ENCODE peak calls at places on chromosome 19, in five cellular contexts. A is EL; Z is stimulated activated CD4-positive, alpha-beta T cell treated with anti-CD3 and anti-CD28 coated beads, Interleukin-4, amount 100 ng/mL, for 48 hours; H is activated naive CD8-positive, alpha-beta T cell treated with anti-CD3 and anti-CD28 coated beads, Interleukin-2, amount 50 U/mL, for 24 hours; D is CD8-positive, alpha-beta T cell. X is an unnamed sample.

GRCh38 chr19:2176336-2176994 is 12.7 kb downstream of the DOT1L start:
- DNase-seq in A (no peak), Z (no peak), D (no peak), H (no peak), X (no peak)

GRCh38 chr19:56142897-56143434 is 1.9 kb downstream of the ZNF444 start:
- DNase-seq in A (no peak), D (no peak), H (no peak), Z (no peak), X (no peak)

GRCh38 chr19:38047048-38047435 is 140.0 kb downstream of the SIPA1L3 start:
- DNase-seq in A (no peak), H (peak), Z (no peak), D (no peak), X (peak)

GRCh38 chr19:3234800-3235199 is 10.3 kb downstream of the CELF5 start:
- DNase-seq in A (no peak), Z (peak), D (no peak), H (peak), X (no peak)

GRCh38 chr19:45346449-45346848 is 5.9 kb downstream of the KLC3 start:
- DNase-seq in A (no peak), D (no peak), Z (no peak), H (no peak), X (no peak)

GRCh38 chr19:50377051-50377441 is 789 bp downstream of the NR1H2 start:
- DNase-seq in Z (no peak), D (peak), H (peak), A (no peak), X (peak)

GRCh38 chr19:42272535-42272897 is 3.5 kb downstream of the CIC start:
- DNase-seq in D (no peak), H (no peak), A (no peak), Z (no peak), X (no peak)

GRCh38 chr19:50708179-50708879 is 11.3 kb downstream of the SHANK1 start:
- DNase-seq in D (no peak), A (no peak), H (no peak), Z (no peak), X (no peak)

GRCh38 chr19:47106819-47107200 is 6.8 kb downstream of the ZC3H4 start:
- DNase-seq in A (no peak), Z (no peak), D (no peak), H (no peak), X (no peak)

GRCh38 chr19:54523403-54523802 is 20.8 kb downstream of the LAIR2 start:
- DNase-seq in H (peak), Z (peak), D (no peak), A (peak), X (no peak)

GRCh38 chr19:30325657-30326056 is 46.5 kb upstream of the ZNF536 start:
- DNase-seq in D (no peak), H (no peak), A (no peak), Z (no peak), X (no peak)

GRCh38 chr19:48379058-48379457 is 12.3 kb downstream of the KDELR1 start:
- DNase-seq in D (no peak), Z (no peak), H (no peak), A (no peak), X (no peak)

GRCh38 chr19:10431254-10431942 is 11.1 kb downstream of the PDE4A start:
- DNase-seq in D (peak), Z (no peak), H (peak), A (no peak), X (peak)

GRCh38 chr19:37790244-37790925 is 11.0 kb upstream of the ZNF573 start:
- DNase-seq in D (no peak), Z (no peak), A (no peak), H (no peak), X (no peak)

GRCh38 chr19:8158411-8159074 is 9.2 kb upstream of the FBN3 start:
- DNase-seq in H (peak), D (peak), A (peak), Z (no peak), X (peak)

GRCh38 chr19:21440321-21440720 is 43.4 kb downstream of the ZNF493 start:
- DNase-seq in D (no peak), A (no peak), Z (no peak), H (no peak), X (no peak)

GRCh38 chr19:17873661-17874422 is 2.1 kb downstream of the SLC5A5 start:
- DNase-seq in H (peak), Z (peak), A (no peak), D (peak), X (peak)

GRCh38 chr19:40210919-40211318 is 7.3 kb downstream of the TTC9B start:
- DNase-seq in Z (no peak), A (no peak), D (no peak), H (no peak), X (no peak)

GRCh38 chr19:17418710-17419109 is 1.1 kb upstream of the MVB12A start:
- DNase-seq in H (no peak), A (no peak), Z (no peak), D (no peak), X (no peak)

GRCh38 chr19:52535831-52536800 is 8.6 kb downstream of the ZNF808 start:
- DNase-seq in H (peak), D (peak), Z (peak), A (peak), X (peak)

GRCh38 chr19:32677657-32678056 is 2.0 kb downstream of the RGS9BP start:
- DNase-seq in A (no peak), Z (no peak), D (no peak), H (no peak), X (peak)

GRCh38 chr19:11164879-11165406 is 9.4 kb upstream of the SPC24 start:
- DNase-seq in A (no peak), Z (no peak), H (no peak), D (no peak), X (no peak)

GRCh38 chr19:55027472-55028337 is 10.4 kb downstream of the GP6 start:
- DNase-seq in A (no peak), Z (no peak), D (no peak), H (no peak), X (no peak)

GRCh38 chr19:10621966-10622365 is 3.4 kb upstream of the SLC44A2 start:
- DNase-seq in A (no peak), H (no peak), D (no peak), Z (no peak), X (no peak)

GRCh38 chr19:49930483-49931011 is 1.2 kb upstream of the NUP62 start:
- DNase-seq in A (peak), H (no peak), D (no peak), Z (no peak), X (no peak)

GRCh38 chr19:47256688-47257410 is 524 bp downstream of the CCDC9 start:
- DNase-seq in A (peak), H (peak), D (peak), Z (peak), X (peak)

GRCh38 chr19:35561436-35561835 is 2.0 kb downstream of the ATP4A start:
- DNase-seq in Z (no peak), A (no peak), D (no peak), H (no peak), X (peak)

GRCh38 chr19:18700501-18701249 is 17.2 kb downstream of the CRTC1 start:
- DNase-seq in H (peak), D (peak), A (peak), Z (peak), X (peak)

GRCh38 chr19:10295305-10295846 is 5.6 kb downstream of the ICAM5 start:
- DNase-seq in Z (no peak), A (no peak), H (peak), D (peak), X (peak)

GRCh38 chr19:2782936-2783780 is at the start of gene SGTA:
- DNase-seq in D (peak), A (peak), Z (peak), H (peak), X (peak)

GRCh38 chr19:49067554-49067953 is 2.9 kb upstream of the NTF4 start:
- DNase-seq in A (no peak), D (no peak), H (no peak), Z (no peak), X (no peak)

GRCh38 chr19:18135712-18136584 is 17.0 kb upstream of the PIK3R2 start:
- DNase-seq in H (no peak), D (no peak), Z (no peak), A (no peak), X (no peak)

GRCh38 chr19:44948237-44948636 is 2.4 kb downstream of the APOC2 start:
- DNase-seq in A (no peak), H (no peak), D (no peak), Z (no peak), X (no peak)

GRCh38 chr19:17985037-17985818 is 18.3 kb downstream of the KCNN1 start:
- DNase-seq in D (no peak), Z (no peak), A (no peak), H (no peak), X (no peak)

GRCh38 chr19:50890422-50891252 is 17.4 kb downstream of the KLK2 start:
- DNase-seq in D (no peak), H (no peak), Z (no peak), A (peak), X (no peak)